ENCODE peak calls at places on chromosomes 13 and 19, in five cellular contexts. N is testis; F is stimulated activated CD4-positive, alpha-beta T cell treated with anti-CD3 and anti-CD28 coated beads, Interleukin-1b, Interleukin-23, amount 100 ng/mL, for 1 hour; E is Panc1; A is activated T-cell treated with anti-CD3 and anti-CD28 coated beads for 24 hours. Z is an unnamed sample.

GRCh38 chr13:78102121-78102677 is 183.6 kb upstream of the EDNRB start:
- DNase-seq in N (peak), F (no peak), E (no peak), A (no peak), Z (peak)

GRCh38 chr13:109095126-109095525 is 465.7 kb downstream of the MYO16 start:
- DNase-seq in N (no peak), F (no peak), E (no peak), A (no peak), Z (no peak)

GRCh38 chr19:38990949-38991697 is 15.6 kb upstream of the FBXO17 start:
- DNase-seq in N (peak), F (no peak), E (no peak), A (no peak), Z (no peak)

GRCh38 chr13:29897102-29897501 is 46.7 kb upstream of the UBL3 start:
- DNase-seq in N (no peak), F (no peak), E (no peak), A (no peak), Z (no peak)

GRCh38 chr19:2720777-2721569 is at the start of gene DIRAS1:
- DNase-seq in N (no peak), F (no peak), E (no peak), A (no peak), Z (no peak)

GRCh38 chr13:64936879-64937278 is 2293.3 kb downstream of the PCDH9 start:
- DNase-seq in N (no peak), F (no peak), E (no peak), A (no peak), Z (no peak)

GRCh38 chr19:46144756-46145155 is 3.3 kb upstream of the IGFL2 start:
- DNase-seq in N (no peak), F (no peak), E (no peak), A (no peak), Z (no peak)

GRCh38 chr13:83215627-83216026 is 666.6 kb downstream of the SLITRK1 start:
- DNase-seq in N (no peak), F (no peak), E (no peak), A (no peak), Z (no peak)

GRCh38 chr19:4059931-4060620 is 6.6 kb downstream of the ZBTB7A start:
- DNase-seq in N (peak), F (no peak), E (no peak), A (peak), Z (no peak)

GRCh38 chr19:18140473-18140872 is 12.5 kb upstream of the PIK3R2 start:
- DNase-seq in N (no peak), F (no peak), E (no peak), A (no peak), Z (no peak)

GRCh38 chr13:97004096-97004876 is 10.0 kb upstream of the OXGR1 start:
- DNase-seq in N (no peak), F (no peak), E (no peak), A (no peak), Z (no peak)

GRCh38 chr19:10079031-10079453 is 7.1 kb upstream of the SHFL start:
- DNase-seq in N (no peak), F (no peak), E (no peak), A (no peak), Z (no peak)

GRCh38 chr19:31211088-31211487 is 138.1 kb downstream of the TSHZ3 start:
- DNase-seq in N (no peak), F (no peak), E (no peak), A (no peak), Z (no peak)

GRCh38 chr13:43229506-43229905 is 206.1 kb downstream of the DNAJC15 start:
- DNase-seq in N (no peak), F (no peak), E (no peak), A (no peak), Z (no peak)

GRCh38 chr19:39212377-39212742 is 8.3 kb upstream of the SYCN start:
- DNase-seq in N (peak), F (peak), E (peak), A (peak), Z (no peak)

GRCh38 chr19:44552324-44552723 is 22.8 kb upstream of the CEACAM20 start:
- DNase-seq in N (peak), F (peak), E (no peak), A (peak), Z (no peak)

GRCh38 chr19:33419763-33420080 is 46.2 kb downstream of the CEBPG start:
- DNase-seq in N (no peak), F (no peak), E (no peak), A (no peak), Z (no peak)

GRCh38 chr19:53951947-53952346 is 10.8 kb upstream of the CACNG8 start:
- DNase-seq in N (no peak), F (no peak), E (no peak), A (no peak), Z (no peak)

GRCh38 chr13:110216006-110216402 is 91.0 kb downstream of the COL4A1 start:
- DNase-seq in N (no peak), F (no peak), E (no peak), A (no peak), Z (no peak)

GRCh38 chr13:40509876-40510275 is 156.6 kb downstream of the FOXO1 start:
- DNase-seq in N (no peak), F (no peak), E (no peak), A (no peak), Z (no peak)

GRCh38 chr19:40165362-40165937 is 25.8 kb upstream of the MAP3K10 start:
- DNase-seq in N (peak), F (peak), E (peak), A (peak), Z (no peak)

GRCh38 chr13:108496364-108497215 is 132.8 kb upstream of the MYO16 start:
- DNase-seq in N (no peak), F (no peak), E (no peak), A (no peak), Z (no peak)